ENCODE peak calls at places on chromosomes 3 and 15, in five cellular contexts. G, Q, B, M and T are unnamed samples.

GRCh38 chr15:59993041-59993750 is 10.9 kb upstream of the FOXB1 start:
- DNase-seq in G (no peak), M (no peak), B (no peak), Q (no peak), T (no peak)

GRCh38 chr3:171620825-171621434 is 160.7 kb upstream of the TNIK start:
- DNase-seq in B (peak; percentile 11), Q (no peak), M (no peak), G (no peak), T (no peak)

GRCh38 chr3:47283596-47284364 is 1.0 kb downstream of the KLHL18 start:
- DNase-seq in G (no peak), M (no peak), Q (no peak), B (peak; percentile 12), T (no peak)

GRCh38 chr3:32448686-32449474 is 53.8 kb downstream of the CMTM6 start:
- DNase-seq in G (no peak), M (no peak), B (no peak), Q (no peak), T (no peak)

GRCh38 chr3:146092230-146092629 is 68.8 kb downstream of the PLOD2 start:
- DNase-seq in B (no peak), M (no peak), Q (no peak), G (no peak), T (no peak)

GRCh38 chr3:109224333-109224732 is 87.8 kb downstream of the C3orf85 start:
- DNase-seq in B (no peak), Q (no peak), G (no peak), M (no peak), T (no peak)

GRCh38 chr15:63146684-63147083 is 10.6 kb downstream of the RPS27L start:
- DNase-seq in M (no peak), G (no peak), Q (no peak), B (no peak), T (no peak)

GRCh38 chr15:45228931-45229330 is 23.1 kb upstream of the SLC28A2 start:
- DNase-seq in G (no peak), Q (no peak), B (no peak), M (no peak), T (peak; percentile 66)

GRCh38 chr3:54262541-54262940 is 140.2 kb downstream of the CACNA2D3 start:
- DNase-seq in Q (no peak), M (no peak), G (no peak), B (no peak), T (no peak)

GRCh38 chr3:195895078-195895899 is 13.1 kb downstream of the TNK2 start:
- DNase-seq in Q (peak; percentile 82), M (no peak), G (no peak), B (peak; percentile 49), T (peak; percentile 52)

GRCh38 chr15:80512729-80513670 is 108.8 kb downstream of the ARNT2 start:
- DNase-seq in G (no peak), M (no peak), B (peak; percentile 12), Q (no peak), T (no peak)

GRCh38 chr3:50675179-50676030 is 678 bp downstream of the DOCK3 start:
- DNase-seq in M (no peak), G (no peak), Q (peak; percentile 39), B (no peak), T (peak; percentile 64)

GRCh38 chr15:96130734-96131133 is 199.8 kb upstream of the NR2F2 start:
- DNase-seq in Q (no peak), G (no peak), M (no peak), B (no peak), T (no peak)

GRCh38 chr3:10251006-10251405 is 2.7 kb downstream of the TATDN2 start:
- DNase-seq in B (no peak), M (no peak), G (no peak), Q (no peak), T (no peak)

GRCh38 chr3:187012609-187013051 is 82.3 kb downstream of the ST6GAL1 start:
- DNase-seq in B (no peak), G (no peak), M (no peak), Q (no peak), T (no peak)

GRCh38 chr15:68231102-68231818 is 1.7 kb upstream of the CLN6 start:
- DNase-seq in B (no peak), M (no peak), Q (no peak), G (no peak), T (peak; percentile 28)

GRCh38 chr3:21835266-21835665 is 84.3 kb upstream of the ZNF385D start:
- DNase-seq in B (no peak), G (no peak), Q (no peak), M (no peak), T (no peak)

GRCh38 chr3:21839181-21839580 is 88.2 kb upstream of the ZNF385D start:
- DNase-seq in G (no peak), Q (no peak), B (no peak), M (no peak), T (no peak)

DNA sequence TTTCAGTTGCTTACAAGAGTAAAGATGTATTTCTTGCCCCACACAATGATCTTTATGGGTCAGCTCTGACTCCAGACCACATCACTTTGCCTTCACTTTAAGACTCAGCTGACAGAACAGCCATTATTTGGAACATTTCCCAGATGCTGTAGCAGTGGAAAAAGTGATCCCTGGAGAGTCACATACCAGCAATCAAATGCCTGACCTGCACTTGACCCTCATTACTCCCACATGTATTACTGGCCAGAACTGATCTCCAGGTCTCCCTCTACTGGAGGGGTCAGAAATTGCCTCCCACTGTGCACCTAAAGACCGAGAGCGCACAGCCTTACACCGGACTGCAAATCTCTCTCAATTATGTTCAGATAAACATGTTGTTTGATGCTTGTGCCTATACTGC is 88.6 kb upstream of the ZNF385D start:
- DNase-seq in Q (no peak), M (no peak), G (no peak), B (peak; percentile 42), T (no peak)
- TF ChIP-seq CTCF in Q (no peak), M (no peak), G (peak; percentile 15), B (peak; percentile 24), T (peak; percentile 54)

DNA sequence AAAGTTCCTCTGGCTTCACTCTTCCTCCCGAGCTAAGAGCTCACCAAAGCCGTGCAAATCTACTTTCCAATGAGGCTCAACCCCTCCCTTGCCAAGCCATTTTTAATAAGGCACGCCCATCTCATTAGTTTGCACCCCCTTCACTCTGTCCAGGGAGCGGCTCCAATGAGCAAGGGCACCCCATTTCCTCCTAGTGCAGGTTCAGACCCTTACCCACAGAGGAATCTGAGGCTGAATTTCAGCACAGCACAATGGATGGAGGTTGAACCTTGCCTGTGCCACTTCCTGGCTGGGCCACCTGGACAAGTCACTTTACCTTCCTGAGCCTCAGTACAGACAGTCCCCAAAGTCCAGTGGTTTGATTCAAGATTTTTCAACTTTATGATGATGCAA is 25.4 kb downstream of the XPC start:
- DNase-seq in M (no peak), Q (no peak), B (no peak), G (no peak), T (no peak)
- TF ChIP-seq CTCF in M (no peak), Q (no peak), B (no peak), G (no peak), T (no peak)

DNA sequence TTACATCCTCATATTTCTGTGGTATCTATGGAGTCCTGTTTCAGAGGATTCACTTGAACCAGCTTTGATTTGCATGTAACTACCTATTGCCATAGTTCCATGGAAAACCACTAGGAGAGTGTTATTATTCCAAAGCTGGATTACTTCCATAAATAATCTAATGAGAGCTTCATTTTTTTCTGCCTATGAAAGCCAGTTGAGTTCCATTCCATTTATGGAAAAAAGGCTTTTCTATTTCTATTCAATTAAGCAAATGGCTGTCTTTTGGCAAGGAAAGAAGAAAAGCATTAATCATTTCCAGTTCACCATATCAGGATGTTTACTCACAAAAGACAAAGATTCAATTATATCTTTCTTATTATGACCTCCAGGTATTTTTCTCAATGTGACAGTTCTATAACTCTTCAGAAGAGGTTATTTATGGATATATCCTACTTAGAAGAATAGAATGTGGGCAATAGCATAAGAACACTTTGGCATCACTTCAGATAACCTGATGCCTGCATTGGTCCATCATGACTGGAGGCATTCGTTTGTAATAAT is 259.9 kb upstream of the ZPLD1 start:
- DNase-seq in Q (no peak), M (no peak), B (no peak), G (no peak), T (no peak)
- TF ChIP-seq CTCF in Q (no peak), M (no peak), B (no peak), G (no peak), T (no peak)

DNA sequence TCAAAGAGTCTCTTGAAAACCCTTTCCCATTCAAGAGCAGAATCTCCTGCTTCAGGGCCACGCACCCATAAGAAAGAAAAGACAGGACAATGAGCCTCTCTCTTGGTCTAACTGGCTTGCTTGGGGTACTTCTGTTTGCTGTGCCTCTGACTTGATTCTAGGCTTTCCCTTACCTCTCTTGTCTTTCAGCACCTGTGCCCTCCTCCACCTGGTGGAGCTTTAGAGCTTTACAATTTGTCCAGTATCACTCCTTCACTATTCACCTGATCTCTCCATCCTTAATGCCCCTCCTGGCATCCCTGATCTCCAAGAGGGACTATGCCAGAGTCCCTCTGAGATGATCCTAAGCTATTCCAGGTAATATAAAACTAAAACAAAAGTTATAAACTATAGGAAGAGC is 252.6 kb downstream of the NTRK3 start:
- DNase-seq in G (no peak), Q (no peak), M (no peak), B (peak; percentile 5), T (no peak)
- TF ChIP-seq CTCF in G (no peak), Q (no peak), M (no peak), B (no peak), T (no peak)